ENCODE peak calls at places on chromosomes 7 and 10, in ten cellular contexts. A is astrocyte, X is IMR-90, H is endothelial cell of umbilical vein, P is fibroblast of lung, B is H9, G is GM23248, J is keratinocyte, N is neural progenitor cell, L is MM.1S. T is an unnamed sample.

GRCh38 chr7:108813247-108814014 is 243.8 kb downstream of the DNAJB9 start:
- DNase-seq in X (no peak), J (no peak), G (no peak), A (no peak), P (no peak), N (no peak), H (no peak), L (no peak), B (peak; percentile 28), T (no peak)

GRCh38 chr10:92381543-92381954 is 90.6 kb downstream of the MARCHF5 start:
- DNase-seq in L (no peak), X (no peak), N (no peak), J (no peak), A (no peak), G (peak; percentile 21), P (no peak), B (no peak), H (peak; percentile 24), T (peak; percentile 57)

GRCh38 chr7:75616421-75617167 is 122.1 kb downstream of the HIP1 start:
- DNase-seq in A (no peak), X (no peak), N (no peak), B (no peak), P (no peak), L (no peak), G (no peak), J (no peak), H (no peak), T (no peak)

GRCh38 chr10:6490594-6490993 is 89.5 kb downstream of the PRKCQ start:
- DNase-seq in L (no peak), B (no peak), G (no peak), P (no peak), H (no peak), A (no peak), N (no peak), J (no peak), X (no peak), T (peak; percentile 2)

GRCh38 chr7:7274782-7275181 is 92.4 kb downstream of the C1GALT1 start:
- DNase-seq in J (no peak), G (peak; percentile 70), X (peak; percentile 33), A (no peak), N (peak; percentile 17), B (no peak), L (no peak), H (no peak), P (peak; percentile 7), T (no peak)

GRCh38 chr10:24363070-24363469 is 154.1 kb downstream of the KIAA1217 start:
- DNase-seq in B (no peak), N (no peak), G (peak; percentile 58), X (peak; percentile 57), L (no peak), A (peak; percentile 33), P (peak; percentile 41), H (no peak), J (no peak), T (no peak)

GRCh38 chr10:131948501-131948900 is 33.2 kb downstream of the BNIP3 start:
- DNase-seq in B (no peak), J (no peak), L (no peak), H (no peak), A (no peak), P (no peak), N (no peak), X (no peak), G (no peak), T (peak; percentile 22)

GRCh38 chr10:8365935-8366911 is 311.7 kb downstream of the GATA3 start:
- DNase-seq in J (peak; percentile 81), A (peak; percentile 99), L (peak; percentile 58), X (peak; percentile 81), N (no peak), H (no peak), P (peak; percentile 99), B (no peak), G (peak; percentile 15), T (no peak)

GRCh38 chr7:15914611-15915010 is 228.1 kb upstream of the MEOX2 start:
- DNase-seq in J (no peak), X (no peak), H (no peak), N (no peak), P (no peak), B (no peak), A (no peak), L (no peak), G (no peak), T (no peak)

GRCh38 chr10:102152545-102152890 is 329 bp downstream of the NOLC1 start:
- DNase-seq in H (no peak), L (no peak), N (no peak), G (peak; percentile 71), B (no peak), P (peak; percentile 24), A (no peak), X (peak; percentile 14), J (no peak), T (no peak)

GRCh38 chr7:101225650-101226049 is 7.7 kb downstream of the ZNHIT1 start:
- DNase-seq in G (no peak), J (no peak), L (no peak), B (no peak), A (no peak), X (no peak), H (no peak), P (no peak), N (no peak), T (no peak)

GRCh38 chr7:103348452-103348851 is 1.0 kb downstream of the PSMC2 start:
- DNase-seq in X (no peak), G (peak; percentile 23), L (no peak), N (no peak), J (no peak), P (no peak), H (peak; percentile 13), B (no peak), A (no peak), T (no peak)

GRCh38 chr10:131961777-131962450 is 19.8 kb downstream of the BNIP3 start:
- DNase-seq in X (no peak), H (no peak), G (peak; percentile 84), A (no peak), J (no peak), B (no peak), L (no peak), P (no peak), N (no peak), T (no peak)

GRCh38 chr7:7201583-7202374 is 19.4 kb downstream of the C1GALT1 start:
- DNase-seq in P (no peak), X (no peak), J (no peak), G (no peak), H (no peak), A (no peak), B (peak; percentile 77), L (peak; percentile 88), N (peak; percentile 42), T (peak; percentile 72)

GRCh38 chr10:44413416-44413815 is 28.5 kb upstream of the CXCL12 start:
- DNase-seq in A (peak; percentile 75), P (peak; percentile 76), X (no peak), H (no peak), J (no peak), L (no peak), B (no peak), N (no peak), G (no peak), T (no peak)

GRCh38 chr10:12509016-12509793 is 159.9 kb downstream of the CAMK1D start:
- DNase-seq in A (no peak), X (no peak), G (no peak), B (no peak), L (peak; percentile 26), P (no peak), H (no peak), N (no peak), J (no peak), T (no peak)

GRCh38 chr10:84310470-84310869 is 17.9 kb upstream of the CCSER2 start:
- DNase-seq in G (peak; percentile 18), X (peak; percentile 86), P (peak; percentile 80), N (no peak), H (no peak), A (peak; percentile 72), B (no peak), L (no peak), J (no peak), T (no peak)

GRCh38 chr10:119541046-119541445 is 1.5 kb downstream of the RGS10 start:
- DNase-seq in P (peak; percentile 58), J (no peak), L (no peak), X (peak; percentile 40), N (no peak), H (no peak), A (peak; percentile 41), G (peak; percentile 88), B (no peak), T (no peak)

GRCh38 chr7:149871576-149871975 is 2.2 kb upstream of the ATP6V0E2 start:
- DNase-seq in N (no peak), A (no peak), L (no peak), H (no peak), G (no peak), P (no peak), X (no peak), B (peak; percentile 5), J (no peak), T (no peak)

DNA sequence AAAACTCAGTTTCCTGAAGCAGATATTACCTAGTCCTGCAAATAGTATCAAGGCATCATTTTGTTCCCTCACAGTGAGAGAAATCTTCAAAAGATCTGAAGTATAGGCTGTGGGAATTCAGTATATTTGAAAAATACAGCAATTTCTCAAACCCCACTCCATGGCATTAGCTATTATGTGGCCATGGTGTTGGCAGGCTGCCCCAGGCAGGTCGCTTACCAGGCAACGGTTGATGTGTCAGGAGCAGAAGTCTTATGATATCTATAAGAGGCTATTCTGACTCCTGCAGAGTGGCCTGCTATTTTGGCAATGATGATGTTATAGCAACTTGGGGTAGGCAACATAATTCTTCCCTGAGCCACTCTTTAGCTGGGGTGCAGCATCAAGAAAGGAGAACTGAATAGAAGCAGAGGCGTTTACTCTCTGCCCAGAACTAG is 187.9 kb downstream of the PLXDC2 start:
- DNase-seq in B (no peak), A (peak; percentile 72), N (no peak), X (peak; percentile 45), L (peak; percentile 17), J (no peak), P (peak; percentile 74), H (no peak), G (peak; percentile 19), T (no peak)
- H3K9ac ChIP-seq in B (no peak overlapping the region), A (peak overlapping the region; percentile 65), N (no peak overlapping the region), X (peak overlapping the region; percentile 37), L (peak overlapping the region; percentile 54), J (no peak overlapping the region), P (no peak overlapping the region), H (no peak overlapping the region), G (peak overlapping the region; percentile 43), T (no peak overlapping the region)

GRCh38 chr7:140156460-140157080 is 20.2 kb downstream of the KDM7A start:
- DNase-seq in B (no peak), L (no peak), G (no peak), J (no peak), P (no peak), H (no peak), X (no peak), A (no peak), N (no peak), T (peak; percentile 53)
- H3K9ac ChIP-seq in B (no peak overlapping the region), L (no peak overlapping the region), G (no peak overlapping the region), J (no peak overlapping the region), P (no peak overlapping the region), H (no peak overlapping the region), X (no peak overlapping the region), A (no peak overlapping the region), N (no peak overlapping the region), T (no peak overlapping the region)

GRCh38 chr10:78470267-78471103 is 436.8 kb downstream of the RPS24 start:
- DNase-seq in N (no peak), G (no peak), L (no peak), P (peak; percentile 25), X (peak; percentile 18), J (no peak), A (peak; percentile 20), B (no peak), H (no peak), T (no peak)
- H3K9ac ChIP-seq in N (no peak overlapping the region), G (no peak overlapping the region), L (no peak overlapping the region), P (no peak overlapping the region), X (no peak overlapping the region), J (no peak overlapping the region), A (no peak overlapping the region), B (no peak overlapping the region), H (no peak overlapping the region), T (no peak overlapping the region)

GRCh38 chr10:1395025-1395981 is 339.1 kb downstream of the WDR37 start:
- DNase-seq in A (no peak), J (no peak), P (no peak), X (no peak), H (no peak), B (no peak), G (no peak), L (no peak), N (no peak), T (no peak)
- H3K9ac ChIP-seq in A (no peak overlapping the region), J (no peak overlapping the region), P (no peak overlapping the region), X (no peak overlapping the region), H (no peak overlapping the region), B (no peak overlapping the region), G (no peak overlapping the region), L (no peak overlapping the region), N (no peak overlapping the region), T (no peak overlapping the region)